ENCODE peak calls at places on chromosome 10, in eight cellular contexts. Y is colonic mucosa; D is CD8-positive, alpha-beta memory T cell; F is SK-N-SH; C is mesenchymal stem cell; E is fibroblast of lung; Q is esophagus squamous epithelium; V is OCI-LY7. T is an unnamed sample. For H3K4me1 and H3K9me3, the result is how much of the 10 kb centered on the place peaks cover.

GRCh38 chr10:38038107-38038931 is 27.8 kb downstream of the ZNF33A start:
- DNase-seq in Y (no peak), D (no peak), F (no peak), C (peak), E (no peak), Q (no peak), V (peak), T (no peak)

GRCh38 chr10:121732676-121733445 is 134.6 kb upstream of the FGFR2 start:
- DNase-seq in Y (no peak), D (no peak), F (no peak), C (no peak), E (no peak), Q (no peak), V (no peak), T (no peak)

GRCh38 chr10:14184841-14185500 is 145.8 kb downstream of the FRMD4A start:
- DNase-seq in Y (no peak), D (peak), F (no peak), C (peak), E (peak), Q (no peak), V (peak), T (no peak)

GRCh38 chr10:116030576-116030975 is 242.4 kb downstream of the GFRA1 start:
- DNase-seq in Y (no peak), D (no peak), F (no peak), C (no peak), E (no peak), Q (no peak), V (no peak), T (no peak)

GRCh38 chr10:116686632-116687031 is 55.7 kb downstream of the HSPA12A start:
- DNase-seq in Y (no peak), D (no peak), F (no peak), C (no peak), E (no peak), Q (no peak), V (no peak), T (no peak)

GRCh38 chr10:106643521-106643920 is 521.0 kb downstream of the SORCS1 start:
- DNase-seq in Y (no peak), D (no peak), F (peak), C (no peak), E (no peak), Q (no peak), V (no peak), T (no peak)

GRCh38 chr10:129971381-129972144 is 7.5 kb upstream of the EBF3 start:
- DNase-seq in Y (peak), D (no peak), F (peak), C (peak), E (peak), Q (no peak), V (no peak), T (peak)

GRCh38 chr10:28925154-28925663 is 247.9 kb downstream of the BAMBI start:
- DNase-seq in Y (no peak), D (no peak), F (no peak), C (no peak), E (peak), Q (no peak), V (no peak), T (peak)

GRCh38 chr10:65660006-65660405 is 1265.8 kb upstream of the LRRTM3 start:
- DNase-seq in Y (no peak), D (no peak), F (no peak), C (no peak), E (no peak), Q (no peak), V (no peak), T (no peak)

GRCh38 chr10:117543999-117544728 is 1.6 kb downstream of the EMX2 start:
- DNase-seq in Y (no peak), D (no peak), F (no peak), C (no peak), E (no peak), Q (no peak), V (no peak), T (no peak)

GRCh38 chr10:110036640-110037039 is 28.9 kb downstream of the ADD3 start:
- DNase-seq in Y (no peak), D (no peak), F (no peak), C (no peak), E (no peak), Q (no peak), V (no peak), T (no peak)

GRCh38 chr10:63157845-63158624 is 24.9 kb downstream of the NRBF2 start:
- DNase-seq in Y (peak), D (peak), F (peak), C (peak), E (peak), Q (no peak), V (peak), T (no peak)

GRCh38 chr10:63114031-63114814 is 18.9 kb upstream of the NRBF2 start:
- DNase-seq in Y (peak), D (no peak), F (no peak), C (peak), E (peak), Q (no peak), V (no peak), T (peak)

GRCh38 chr10:34758447-34758996 is 56.6 kb downstream of the PARD3 start:
- DNase-seq in Y (peak), D (no peak), F (no peak), C (peak), E (peak), Q (no peak), V (no peak), T (no peak)

GRCh38 chr10:23095966-23096813 is 811 bp downstream of the MSRB2 start:
- DNase-seq in Y (peak), D (peak), F (peak), C (peak), E (peak), Q (no peak), V (peak), T (peak)

GRCh38 chr10:132094581-132095234 is 29.0 kb downstream of the JAKMIP3 start:
- DNase-seq in Y (no peak), D (no peak), F (no peak), C (no peak), E (no peak), Q (no peak), V (no peak), T (no peak)

GRCh38 chr10:103932996-103933395 is 15.0 kb upstream of the STN1 start:
- DNase-seq in Y (no peak), D (no peak), F (no peak), C (no peak), E (no peak), Q (no peak), V (no peak), T (no peak)

DNA sequence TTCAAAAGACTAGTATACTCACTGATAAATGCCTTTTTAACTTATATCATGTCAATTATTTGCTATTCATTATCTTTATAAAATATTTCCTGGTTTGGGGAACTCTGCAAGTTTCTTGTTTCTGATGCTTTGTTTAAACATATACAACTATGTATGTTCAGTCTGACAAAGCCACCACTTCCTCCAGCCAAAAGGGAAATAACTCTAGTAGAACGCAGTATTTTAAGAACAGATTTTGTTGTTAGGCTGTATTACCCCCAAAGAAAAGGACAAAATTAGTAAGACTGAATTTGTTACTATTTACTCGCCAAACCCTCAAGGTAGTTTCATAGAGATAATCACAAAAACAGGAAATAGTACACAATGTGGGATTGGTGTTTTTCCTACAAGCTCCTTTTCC is 78.9 kb downstream of the LRRTM3 start:
- DNase-seq in Y (no peak), D (no peak), F (no peak), C (no peak), E (no peak), Q (no peak), V (no peak), T (no peak)
- H3K4me3 ChIP-seq in Y (no peak), D (no peak), F (no peak), C (no peak), E (no peak), Q (no peak), V (no peak), T (no peak)

DNA sequence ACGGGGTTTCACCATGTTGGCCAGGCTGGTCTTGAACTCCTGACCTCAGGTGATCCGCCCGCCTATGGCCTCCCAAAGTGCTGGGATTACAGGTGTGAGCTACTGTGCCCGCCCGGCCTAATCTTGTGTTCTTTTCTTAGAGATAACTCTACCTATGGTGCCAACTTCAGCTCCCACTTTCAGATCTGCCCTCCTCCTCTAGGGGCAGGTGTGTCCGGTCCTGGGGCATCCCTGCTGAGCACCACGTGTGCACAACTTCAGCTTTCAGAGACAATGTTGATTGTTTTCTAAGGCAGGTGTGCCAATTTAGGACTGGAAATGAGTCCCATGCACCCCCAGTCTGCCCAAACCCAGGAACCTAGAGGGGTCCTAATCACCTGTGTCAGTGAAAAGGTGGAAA is 18.5 kb upstream of the FXYD4 start:
- DNase-seq in Y (no peak), D (no peak), F (no peak), C (no peak), E (no peak), Q (no peak), V (no peak), T (no peak)
- H3K4me1 ChIP-seq in Y (under half), D (under half), F (under half), C (under half), E (under half), Q (under half), V (under half), T (under half)

GRCh38 chr10:1657500-1657899 is 79.8 kb downstream of the ADARB2 start:
- DNase-seq in Y (no peak), D (no peak), F (no peak), C (no peak), E (no peak), Q (no peak), V (no peak), T (no peak)
- H3K9me3 ChIP-seq in Y (under half), D (under half), F (under half), C (under half), E (under half), Q (under half), V (under half), T (under half)

GRCh38 chr10:30114401-30114800 is 55.0 kb upstream of the JCAD start:
- DNase-seq in Y (no peak), D (no peak), F (no peak), C (no peak), E (no peak), Q (no peak), V (no peak), T (no peak)

GRCh38 chr10:30111340-30111980 is 52.1 kb upstream of the JCAD start:
- DNase-seq in Y (no peak), D (no peak), F (no peak), C (no peak), E (peak), Q (no peak), V (no peak), T (no peak)

GRCh38 chr10:30116254-30116573 is 56.8 kb upstream of the JCAD start:
- DNase-seq in Y (no peak), D (no peak), F (no peak), C (no peak), E (no peak), Q (no peak), V (no peak), T (no peak)

GRCh38 chr10:30115391-30116253 is 56.2 kb upstream of the JCAD start:
- DNase-seq in Y (no peak), D (no peak), F (no peak), C (no peak), E (peak), Q (no peak), V (no peak), T (no peak)

GRCh38 chr10:30114871-30115270 is 55.5 kb upstream of the JCAD start:
- DNase-seq in Y (no peak), D (no peak), F (peak), C (no peak), E (peak), Q (no peak), V (no peak), T (no peak)
- H3K4me3 ChIP-seq in Y (no peak), D (no peak), F (no peak), C (no peak), E (no peak), Q (no peak), V (no peak), T (no peak)

GRCh38 chr10:95847007-95847406 is 60.8 kb upstream of the CC2D2B start:
- DNase-seq in Y (no peak), D (no peak), F (no peak), C (no peak), E (no peak), Q (no peak), V (no peak), T (no peak)
- H3K4me1 ChIP-seq in Y (under half), D (under half), F (under half), C (under half), E (under half), Q (under half), V (under half), T (under half)

GRCh38 chr10:107984149-107984548 is 819.6 kb upstream of the SORCS1 start:
- DNase-seq in Y (no peak), D (no peak), F (peak), C (no peak), E (no peak), Q (no peak), V (no peak), T (no peak)

GRCh38 chr10:107986571-107986970 is 822.1 kb upstream of the SORCS1 start:
- DNase-seq in Y (no peak), D (no peak), F (no peak), C (no peak), E (no peak), Q (no peak), V (no peak), T (no peak)

DNA sequence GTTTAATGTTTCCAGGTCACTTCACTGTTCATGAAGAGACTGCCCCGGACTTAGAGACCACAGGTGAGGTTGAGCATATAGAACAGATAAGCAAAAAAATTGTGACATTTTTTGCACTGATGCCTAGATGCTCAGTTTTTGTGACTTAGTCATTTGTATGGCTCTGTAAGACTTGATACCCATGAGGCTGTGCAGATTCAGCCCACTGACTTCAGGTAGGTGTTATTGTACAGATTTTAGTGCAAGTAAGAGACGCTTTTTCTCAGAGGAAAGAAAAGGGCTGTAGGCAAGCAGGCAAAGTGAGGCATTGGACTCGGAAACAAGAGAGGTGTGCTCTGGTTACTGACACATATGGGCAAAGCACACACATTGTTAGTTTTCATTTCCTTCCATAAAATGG is 820.1 kb upstream of the SORCS1 start:
- DNase-seq in Y (no peak), D (no peak), F (no peak), C (no peak), E (no peak), Q (no peak), V (no peak), T (no peak)
- H3K9me3 ChIP-seq in Y (under half), D (under half), F (under half), C (under half), E (under half), Q (under half), V (under half), T (under half)

GRCh38 chr10:70459061-70459770 is 17.7 kb upstream of the NODAL start:
- DNase-seq in Y (no peak), D (no peak), F (no peak), C (no peak), E (no peak), Q (no peak), V (no peak), T (peak)
- H3K4me3 ChIP-seq in Y (no peak), D (no peak), F (no peak), C (no peak), E (no peak), Q (no peak), V (no peak), T (no peak)

GRCh38 chr10:79292026-79292425 is 55.2 kb upstream of the PPIF start:
- DNase-seq in Y (no peak), D (no peak), F (no peak), C (no peak), E (no peak), Q (no peak), V (no peak), T (no peak)
- H3K4me1 ChIP-seq in Y (under half), D (under half), F (under half), C (under half), E (under half), Q (under half), V (under half), T (under half)

T was measured in aorta.